ENCODE peak calls at places on chromosomes 6 and 20, in ten cellular contexts. U, A, Q, T, P, V, L, H, K and X are unnamed samples.

GRCh38 chr20:54938707-54939106 is 463.3 kb downstream of the DOK5 start:
- DNase-seq in A (no peak), H (no peak), P (no peak), K (no peak), Q (no peak), T (no peak), V (no peak), L (no peak), U (no peak), X (no peak)

GRCh38 chr6:165686966-165687365 is 23.9 kb upstream of the PDE10A start:
- DNase-seq in A (no peak), H (peak; percentile 46), K (peak; percentile 40), Q (no peak), L (no peak), U (no peak), V (no peak), P (peak; percentile 16), T (no peak), X (no peak)

GRCh38 chr6:79335133-79335674 is 100.7 kb upstream of the HMGN3 start:
- DNase-seq in V (no peak), U (no peak), A (no peak), L (no peak), P (no peak), Q (no peak), H (peak; percentile 24), K (no peak), T (no peak), X (no peak)

GRCh38 chr20:59938696-59939051 is 1.4 kb downstream of the PPP1R3D start:
- DNase-seq in H (peak; percentile 60), L (peak; percentile 11), U (no peak), V (no peak), Q (peak; percentile 64), A (peak; percentile 57), T (no peak), P (peak; percentile 36), K (no peak), X (no peak)

GRCh38 chr6:20703049-20703448 is 168.8 kb downstream of the CDKAL1 start:
- DNase-seq in U (no peak), P (no peak), A (no peak), V (no peak), T (no peak), K (no peak), H (no peak), Q (no peak), L (no peak), X (no peak)

GRCh38 chr20:22248052-22248667 is 336.2 kb downstream of the FOXA2 start:
- DNase-seq in T (peak; percentile 3), Q (peak; percentile 22), U (no peak), L (peak; percentile 27), P (no peak), H (peak; percentile 16), K (no peak), V (peak; percentile 24), A (no peak), X (no peak)

GRCh38 chr6:7896465-7896987 is 14.1 kb downstream of the TXNDC5 start:
- DNase-seq in A (no peak), K (no peak), Q (no peak), H (no peak), L (no peak), T (no peak), P (no peak), U (no peak), V (no peak), X (no peak)

GRCh38 chr6:98832282-98833100 is 1.9 kb upstream of the POU3F2 start:
- DNase-seq in H (peak; percentile 86), A (no peak), L (peak; percentile 80), Q (no peak), U (no peak), T (peak; percentile 66), V (no peak), P (peak; percentile 25), K (peak; percentile 60), X (peak; percentile 16)

GRCh38 chr6:74455786-74456185 is 750.1 kb downstream of the COL12A1 start:
- DNase-seq in U (no peak), V (no peak), Q (no peak), H (no peak), A (no peak), L (no peak), P (no peak), T (no peak), K (no peak), X (no peak)

GRCh38 chr6:137846772-137847313 is 20.2 kb upstream of the TNFAIP3 start:
- DNase-seq in T (no peak), L (no peak), H (no peak), A (no peak), V (no peak), Q (peak; percentile 59), U (no peak), P (no peak), K (no peak), X (no peak)

GRCh38 chr6:57190140-57190539 is 18.0 kb downstream of the BAG2 start:
- DNase-seq in V (no peak), H (peak; percentile 66), Q (no peak), L (peak; percentile 75), A (no peak), U (no peak), T (peak; percentile 57), P (peak; percentile 70), K (no peak), X (no peak)

GRCh38 chr6:34633785-34634184 is 62.8 kb downstream of the ILRUN start:
- DNase-seq in L (no peak), Q (no peak), K (no peak), A (no peak), T (no peak), P (no peak), H (peak; percentile 7), V (no peak), U (no peak), X (no peak)

DNA sequence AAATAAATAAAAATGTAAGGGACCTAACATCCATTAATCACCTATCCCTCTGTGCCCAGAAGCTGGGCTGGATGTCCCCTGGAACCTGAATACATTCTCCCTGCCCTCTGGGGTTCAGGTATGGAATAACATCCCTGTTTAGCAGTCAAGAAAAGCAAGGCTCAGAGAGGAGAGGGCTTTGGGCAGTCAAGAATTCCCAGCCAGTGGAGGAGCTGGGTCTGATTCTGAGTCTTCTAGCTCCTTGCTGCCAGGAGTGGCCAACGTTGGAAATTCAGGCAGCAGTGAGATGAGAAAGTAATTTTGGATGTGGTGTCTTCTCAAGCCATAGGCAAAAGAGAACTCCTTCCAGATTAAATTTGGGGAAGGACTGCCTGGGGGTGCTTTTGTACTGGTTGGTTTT is 42.6 kb upstream of the ZNFX1 start:
- DNase-seq in V (peak; percentile 59), P (peak; percentile 47), U (no peak), A (no peak), K (no peak), L (peak; percentile 69), T (peak; percentile 36), Q (no peak), H (peak; percentile 46), X (no peak)
- TF ChIP-seq CTCF in V (no peak), P (peak; percentile 55), U (no peak), A (peak; percentile 36), K (no peak), L (peak; percentile 65), T (peak; percentile 50), Q (peak; percentile 46), H (peak; percentile 36), X (no peak)

GRCh38 chr6:136163260-136163659 is 86.9 kb downstream of the MTFR2 start:
- DNase-seq in L (no peak), V (no peak), U (no peak), Q (no peak), K (no peak), P (no peak), A (no peak), T (no peak), H (no peak), X (no peak)

GRCh38 chr6:136169356-136169755 is 80.8 kb downstream of the MTFR2 start:
- DNase-seq in V (no peak), T (no peak), H (no peak), U (no peak), P (no peak), K (no peak), Q (no peak), L (no peak), A (no peak), X (no peak)

GRCh38 chr6:136161950-136162349 is 88.2 kb downstream of the MTFR2 start:
- DNase-seq in U (no peak), P (no peak), Q (no peak), T (no peak), L (no peak), K (no peak), H (no peak), A (no peak), V (no peak), X (no peak)

GRCh38 chr6:136171207-136171606 is 78.9 kb downstream of the MTFR2 start:
- DNase-seq in V (no peak), K (no peak), H (no peak), L (no peak), Q (no peak), U (no peak), A (no peak), T (no peak), P (no peak), X (no peak)

GRCh38 chr6:136166815-136167214 is 83.3 kb downstream of the MTFR2 start:
- DNase-seq in Q (no peak), V (no peak), H (peak; percentile 28), L (no peak), A (no peak), T (no peak), P (no peak), U (no peak), K (no peak), X (no peak)
- H3K4me3 ChIP-seq in Q (no peak overlapping the region), V (no peak overlapping the region), H (no peak overlapping the region), L (no peak overlapping the region), A (no peak overlapping the region), T (no peak overlapping the region), P (no peak overlapping the region), U (no peak overlapping the region), K (no peak overlapping the region), X (no peak overlapping the region)

DNA sequence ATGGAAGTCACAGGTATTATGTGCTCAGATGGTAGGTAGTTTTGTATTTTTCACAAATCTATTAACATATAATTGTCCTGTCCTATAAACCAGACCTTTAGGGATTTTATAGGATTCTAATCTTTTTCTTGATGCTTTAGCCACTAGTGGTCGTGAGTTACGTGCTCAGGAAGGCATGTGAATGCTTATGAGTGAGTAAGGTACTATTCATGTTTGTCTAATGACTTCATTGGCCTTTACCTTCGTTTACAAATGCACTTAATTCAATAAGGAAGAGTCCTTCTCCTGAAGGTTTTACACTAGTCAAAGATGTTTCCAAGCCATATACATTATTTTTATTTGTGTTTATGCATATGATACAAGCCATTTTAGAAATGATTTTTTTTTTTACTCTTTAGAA is 23.0 kb downstream of the PACRG start:
- DNase-seq in V (no peak), T (peak; percentile 66), Q (no peak), A (no peak), U (no peak), P (no peak), H (peak; percentile 62), K (no peak), L (peak; percentile 1), X (no peak)
- TF ChIP-seq CTCF in V (peak; percentile 7), T (peak; percentile 5), Q (no peak), A (no peak), U (no peak), P (no peak), H (no peak), K (no peak), L (no peak), X (no peak)

DNA sequence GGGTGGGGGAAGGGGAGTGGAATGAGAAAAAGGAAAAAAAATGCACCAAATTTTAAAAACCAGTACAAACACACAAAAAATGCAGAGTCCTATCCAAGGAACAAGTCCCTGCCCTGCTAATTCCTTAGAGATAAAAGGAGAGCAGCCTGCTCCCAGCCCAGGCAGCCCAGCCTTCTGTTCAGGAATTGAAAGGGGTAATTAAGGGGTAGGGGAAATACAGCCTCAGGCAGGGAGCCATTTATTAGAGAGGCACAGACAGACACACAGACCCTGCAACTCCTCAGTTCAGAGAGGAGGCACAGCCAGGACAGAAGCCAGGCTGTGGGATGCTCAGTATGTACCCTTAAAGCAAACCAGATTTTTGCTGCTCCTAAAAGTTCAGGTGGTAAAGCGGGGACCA is 137.2 kb downstream of the EYA2 start:
- DNase-seq in T (no peak), K (no peak), Q (no peak), H (no peak), U (no peak), L (no peak), P (no peak), V (no peak), A (no peak), X (no peak)
- H3K4me3 ChIP-seq in T (no peak overlapping the region), K (no peak overlapping the region), Q (no peak overlapping the region), H (no peak overlapping the region), U (no peak overlapping the region), L (no peak overlapping the region), P (no peak overlapping the region), V (no peak overlapping the region), A (no peak overlapping the region), X (no peak overlapping the region)